ENCODE peak calls at places on chromosomes 7 and 10, in six cellular contexts. M is cardiac muscle cell, B is neuronal stem cell, F is PC-3, W is Panc1, G is OCI-LY7. X is an unnamed sample.

GRCh38 chr7:77657427-77658331 is 38.6 kb upstream of the RSBN1L start:
- DNase-seq in M (peak), B (no peak), F (peak), W (no peak), G (peak), X (no peak)

GRCh38 chr10:82252081-82252480 is 377.1 kb downstream of the NRG3 start:
- DNase-seq in M (peak), B (no peak), F (no peak), W (no peak), G (no peak), X (no peak)

GRCh38 chr7:4814463-4814862 is 39.0 kb downstream of the AP5Z1 start:
- DNase-seq in M (no peak), B (no peak), F (no peak), W (no peak), G (no peak), X (no peak)

GRCh38 chr7:102273749-102274712 is 12.6 kb upstream of the SH2B2 start:
- DNase-seq in M (peak), B (no peak), F (peak), W (peak), G (peak), X (peak)

GRCh38 chr10:62348029-62348428 is 26.1 kb upstream of the ZNF365 start:
- DNase-seq in M (no peak), B (no peak), F (peak), W (no peak), G (no peak), X (no peak)

GRCh38 chr10:48896756-48897437 is 42.7 kb downstream of the LRRC18 start:
- DNase-seq in M (no peak), B (no peak), F (peak), W (no peak), G (no peak), X (no peak)

GRCh38 chr10:34548466-34548865 is 266.6 kb downstream of the PARD3 start:
- DNase-seq in M (no peak), B (no peak), F (no peak), W (no peak), G (no peak), X (no peak)

GRCh38 chr10:129334326-129334725 is 132.7 kb upstream of the MGMT start:
- DNase-seq in M (no peak), B (no peak), F (no peak), W (no peak), G (no peak), X (no peak)

GRCh38 chr7:2416659-2417058 is 13.2 kb downstream of the CHST12 start:
- DNase-seq in M (no peak), B (no peak), F (no peak), W (no peak), G (no peak), X (no peak)

GRCh38 chr10:33612116-33612515 is 277.6 kb upstream of the NRP1 start:
- DNase-seq in M (peak), B (no peak), F (no peak), W (no peak), G (no peak), X (peak)

GRCh38 chr7:32126843-32127242 is 56.6 kb upstream of the PDE1C start:
- DNase-seq in M (no peak), B (no peak), F (no peak), W (no peak), G (no peak), X (no peak)

GRCh38 chr7:134613623-134614347 is 32.9 kb upstream of the BPGM start:
- DNase-seq in M (peak), B (no peak), F (peak), W (peak), G (no peak), X (peak)
- H3K27ac ChIP-seq in M (no peak), B (no peak), F (peak), W (no peak), G (no peak), X (peak)

GRCh38 chr10:74097776-74098175 is 52.9 kb downstream of the AP3M1 start:
- DNase-seq in M (no peak), B (no peak), F (peak), W (no peak), G (no peak), X (no peak)
- H3K27ac ChIP-seq in M (peak), B (no peak), F (peak), W (no peak), G (no peak), X (no peak)

GRCh38 chr7:110534241-110534931 is 556.5 kb upstream of the LRRN3 start:
- DNase-seq in M (no peak), B (no peak), F (no peak), W (no peak), G (no peak), X (peak)
- H3K27ac ChIP-seq in M (no peak), B (no peak), F (no peak), W (no peak), G (no peak), X (peak)

DNA sequence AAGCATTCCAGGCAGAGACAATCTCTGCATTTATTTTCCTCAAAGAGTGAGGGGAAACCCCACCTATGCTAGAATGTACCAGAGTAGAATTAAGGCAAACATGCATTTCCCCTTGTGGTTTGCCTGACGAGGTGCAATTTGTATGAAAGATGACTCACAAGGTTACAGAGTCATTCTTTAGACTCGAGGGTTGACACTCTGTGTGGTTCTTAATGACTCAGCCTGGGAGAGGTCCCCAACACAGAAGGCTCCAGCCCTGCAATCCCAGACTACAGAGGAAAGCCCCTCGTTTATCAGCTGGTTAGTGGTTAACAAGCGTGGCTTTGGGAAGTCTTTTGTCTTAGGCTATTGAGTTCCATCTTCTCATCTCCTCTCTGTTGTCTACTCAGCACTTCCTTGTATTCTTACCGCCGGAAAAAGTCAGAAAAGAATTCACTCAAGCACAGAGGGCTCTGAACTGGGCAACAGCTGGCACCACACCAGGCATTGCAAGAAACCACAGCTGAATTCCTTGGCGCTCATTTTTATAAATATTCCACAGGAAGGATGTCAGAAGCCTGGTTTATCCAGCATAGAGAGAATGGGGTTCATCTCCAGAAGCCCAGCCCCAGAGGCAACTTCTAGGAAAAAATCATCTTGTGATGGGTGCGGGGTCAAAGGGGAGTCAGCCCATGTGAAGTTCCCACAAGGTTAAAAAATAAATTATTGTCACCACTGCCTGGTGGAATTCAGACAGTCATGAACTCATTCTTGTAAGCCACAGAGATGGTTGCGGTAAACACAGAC is 24.4 kb upstream of the SVIL start:
- DNase-seq in M (peak), B (no peak), F (peak), W (peak), G (no peak), X (peak)
- H3K27ac ChIP-seq in M (peak), B (peak), F (peak), W (peak), G (no peak), X (peak)

GRCh38 chr7:73829505-73829904 is 1.3 kb upstream of the CLDN4 start:
- DNase-seq in M (no peak), B (no peak), F (peak), W (no peak), G (no peak), X (no peak)
- H3K27ac ChIP-seq in M (no peak), B (no peak), F (peak), W (peak), G (no peak), X (peak)

GRCh38 chr10:78465456-78465855 is 431.8 kb downstream of the RPS24 start:
- DNase-seq in M (no peak), B (no peak), F (no peak), W (no peak), G (no peak), X (no peak)
- H3K27ac ChIP-seq in M (no peak), B (no peak), F (no peak), W (no peak), G (no peak), X (no peak)

X was measured in epithelial cell of prostate.